ENCODE peak calls at places on chromosomes 4 and X, in six cellular contexts. K, J, Y, D, X and I are unnamed samples.

GRCh38 chr4:78534286-78534955 is 17.1 kb upstream of the ANXA3 start:
- DNase-seq in K (no peak), X (peak; percentile 26), D (no peak), Y (peak; percentile 95), J (no peak), I (no peak)

GRCh38 chr4:1312821-1313640 is 23.3 kb downstream of the MAEA start:
- DNase-seq in X (no peak), D (no peak), Y (no peak), J (no peak), K (no peak), I (no peak)

GRCh38 chr4:94466923-94467322 is 15.2 kb downstream of the PDLIM5 start:
- DNase-seq in K (no peak), Y (no peak), X (no peak), D (no peak), J (no peak), I (no peak)

GRCh38 chrX:13658602-13659001 is 5.7 kb downstream of the TCEANC start:
- DNase-seq in D (peak; percentile 52), J (peak; percentile 6), Y (peak; percentile 51), X (peak; percentile 44), K (no peak), I (no peak)

GRCh38 chr4:41280010-41280409 is 23.3 kb downstream of the UCHL1 start:
- DNase-seq in K (no peak), D (no peak), X (no peak), J (no peak), Y (no peak), I (no peak)

GRCh38 chrX:103791233-103791632 is 14.6 kb downstream of the PLP1 start:
- DNase-seq in Y (no peak), D (no peak), J (no peak), X (peak; percentile 24), K (no peak), I (no peak)

GRCh38 chr4:75696036-75696435 is 22.8 kb upstream of the G3BP2 start:
- DNase-seq in J (no peak), Y (no peak), K (no peak), D (no peak), X (no peak), I (no peak)

GRCh38 chr4:633976-634598 is 8.7 kb downstream of the PDE6B start:
- DNase-seq in K (no peak), J (no peak), D (no peak), X (no peak), Y (no peak), I (no peak)

GRCh38 chr4:24105183-24106039 is 215.6 kb upstream of the PPARGC1A start:
- DNase-seq in K (no peak), D (no peak), X (no peak), J (no peak), Y (peak; percentile 2), I (no peak)

GRCh38 chr4:24686866-24687672 is 102.7 kb upstream of the DHX15 start:
- DNase-seq in K (no peak), X (peak; percentile 49), D (peak; percentile 11), Y (no peak), J (no peak), I (no peak)

GRCh38 chr4:105637409-105638258 is 70.9 kb downstream of the INTS12 start:
- DNase-seq in D (peak; percentile 9), J (peak; percentile 12), X (peak; percentile 34), Y (no peak), K (no peak), I (no peak)

GRCh38 chr4:123158576-123158975 is 236.2 kb upstream of the NUDT6 start:
- DNase-seq in D (peak; percentile 8), X (no peak), Y (peak; percentile 22), K (no peak), J (no peak), I (no peak)

GRCh38 chr4:37157403-37158167 is 87.0 kb upstream of the NWD2 start:
- DNase-seq in K (no peak), J (no peak), Y (no peak), X (no peak), D (no peak), I (no peak)

GRCh38 chrX:133374874-133375387 is 40.4 kb downstream of the GPC4 start:
- DNase-seq in K (no peak), X (no peak), J (no peak), D (no peak), Y (no peak), I (no peak)

GRCh38 chr4:158861766-158862165 is 92.9 kb downstream of the FNIP2 start:
- DNase-seq in D (no peak), Y (no peak), K (no peak), X (peak; percentile 11), J (no peak), I (no peak)

GRCh38 chr4:155692990-155693659 is 26.5 kb downstream of the GUCY1A1 start:
- DNase-seq in D (no peak), K (no peak), J (no peak), X (no peak), Y (no peak), I (no peak)

GRCh38 chrX:7145454-7145853 is 2.1 kb upstream of the STS start:
- DNase-seq in K (no peak), D (peak; percentile 1), Y (no peak), J (no peak), X (no peak), I (no peak)

GRCh38 chr4:108292229-108292628 is 123.5 kb upstream of the LEF1 start:
- DNase-seq in K (no peak), X (no peak), Y (no peak), J (no peak), D (no peak), I (no peak)

GRCh38 chr4:56821394-56822263 is at the start of gene SPINK2:
- DNase-seq in D (no peak), X (peak; percentile 87), J (peak; percentile 62), Y (no peak), K (peak; percentile 47), I (peak; percentile 71)

GRCh38 chr4:73499996-73500765 is 18.6 kb downstream of the AFM start:
- DNase-seq in J (no peak), Y (no peak), K (no peak), D (peak; percentile 18), X (no peak), I (no peak)

GRCh38 chr4:33482773-33483172 is 2761.5 kb downstream of the ARAP2 start:
- DNase-seq in X (no peak), Y (no peak), J (no peak), D (no peak), K (no peak), I (no peak)

GRCh38 chr4:168817418-168817817 is 192.6 kb downstream of the CBR4 start:
- DNase-seq in K (no peak), X (no peak), Y (no peak), D (peak; percentile 28), J (no peak), I (no peak)

GRCh38 chr4:138305055-138305454 is 62.9 kb upstream of the SLC7A11 start:
- DNase-seq in Y (no peak), J (no peak), D (no peak), X (no peak), K (no peak), I (no peak)

GRCh38 chrX:44105228-44105913 is 132.2 kb upstream of the NDP start:
- DNase-seq in Y (no peak), D (no peak), K (no peak), X (peak; percentile 3), J (no peak), I (no peak)

GRCh38 chr4:173301518-173302201 is 32.5 kb downstream of the HMGB2 start:
- DNase-seq in K (no peak), Y (no peak), X (peak; percentile 38), D (peak; percentile 38), J (peak; percentile 30), I (no peak)

GRCh38 chr4:127604949-127605709 is 27.6 kb upstream of the INTU start:
- DNase-seq in K (no peak), D (peak; percentile 26), X (peak; percentile 58), J (no peak), Y (peak; percentile 12), I (no peak)

GRCh38 chr4:8306511-8307021 is 37.0 kb downstream of the HTRA3 start:
- DNase-seq in D (no peak), K (no peak), X (no peak), J (no peak), Y (no peak), I (no peak)

GRCh38 chr4:67236793-67237192 is 308.5 kb downstream of the CENPC start:
- DNase-seq in D (no peak), Y (no peak), X (no peak), K (no peak), J (no peak), I (no peak)
- TF ChIP-seq CTCF in D (no peak), Y (no peak), X (no peak), K (no peak), J (no peak), I (no peak)

GRCh38 chrX:76220856-76221255 is 48.0 kb downstream of the PBDC1 start:
- DNase-seq in X (no peak), K (no peak), J (no peak), Y (no peak), D (no peak), I (no peak)
- TF ChIP-seq CTCF in X (no peak), K (no peak), J (no peak), Y (no peak), D (no peak), I (no peak)

GRCh38 chrX:110440016-110440805 is 81.6 kb downstream of the RTL9 start:
- DNase-seq in K (no peak), D (no peak), J (no peak), Y (no peak), X (no peak), I (no peak)

GRCh38 chrX:110444996-110445395 is 86.3 kb downstream of the RTL9 start:
- DNase-seq in K (no peak), D (no peak), X (no peak), J (no peak), Y (peak; percentile 9), I (no peak)

GRCh38 chrX:110448459-110448858 is 89.8 kb downstream of the RTL9 start:
- DNase-seq in D (no peak), K (no peak), J (no peak), Y (no peak), X (no peak), I (no peak)

GRCh38 chrX:110437686-110438085 is 79.0 kb downstream of the RTL9 start:
- DNase-seq in K (no peak), X (no peak), D (no peak), J (no peak), Y (peak; percentile 34), I (no peak)

DNA sequence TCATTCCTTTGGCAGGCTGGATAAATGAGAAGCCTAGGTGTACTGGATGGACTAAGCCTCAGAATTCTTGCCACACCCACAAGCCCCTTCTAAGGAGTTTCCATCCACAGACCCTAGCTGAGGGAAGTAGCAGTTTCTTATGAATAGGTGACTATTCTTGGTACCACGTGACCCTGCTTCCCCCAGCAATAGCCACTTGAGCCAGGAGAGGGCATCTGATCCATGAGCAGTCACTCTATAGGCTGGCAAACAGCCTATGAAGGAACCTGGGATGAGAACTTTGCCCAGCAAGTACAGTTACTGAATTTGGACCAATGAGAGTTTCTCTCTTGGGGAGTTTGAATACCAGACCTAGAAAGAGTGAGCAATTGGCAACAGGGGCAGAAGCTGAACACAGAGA is 84.0 kb downstream of the RTL9 start:
- DNase-seq in K (no peak), D (peak; percentile 1), Y (peak; percentile 35), J (peak; percentile 7), X (peak; percentile 58), I (no peak)
- TF ChIP-seq CTCF in K (peak; percentile 51), D (peak; percentile 15), Y (peak; percentile 33), J (peak; percentile 32), X (peak; percentile 42), I (peak; percentile 70)

DNA sequence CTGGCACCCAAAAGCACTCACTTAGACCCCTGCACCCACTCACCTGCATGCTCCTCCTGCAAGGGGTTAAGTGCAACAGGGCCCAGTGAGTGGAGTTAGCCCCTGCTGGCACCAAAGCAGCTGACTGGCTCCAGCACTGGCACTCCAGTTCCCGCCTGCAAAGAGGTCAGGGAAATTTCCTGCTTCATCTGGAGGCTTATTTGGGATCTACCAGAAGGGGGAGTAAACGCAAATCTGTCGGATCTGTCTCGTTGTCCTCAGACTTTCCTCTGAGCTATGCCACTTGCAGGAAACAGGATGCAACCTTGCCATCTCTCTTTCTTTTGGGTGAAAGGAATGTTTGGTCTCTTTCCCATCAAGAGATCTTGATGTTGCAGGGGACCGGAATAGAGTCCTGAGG is 435.6 kb downstream of the PCDH10 start:
- DNase-seq in J (no peak), K (no peak), D (no peak), Y (no peak), X (no peak), I (no peak)
- TF ChIP-seq CTCF in J (no peak), K (no peak), D (no peak), Y (no peak), X (peak; percentile 14), I (no peak)